ENCODE peak calls at places on chromosomes 7 and 10, in ten cellular contexts. S is upper lobe of right lung, E is Calu3, M is AG10803, H is body of pancreas, F is tibial artery, Z is lung, B is osteocyte, O is hepatocyte, X is progenitor cell of endocrine pancreas. L is an unnamed sample.

GRCh38 chr7:46569117-46569433 is 648.0 kb upstream of the IGFBP3 start:
- DNase-seq in H (no peak), S (no peak), O (no peak), Z (no peak), F (no peak), B (no peak), M (no peak), X (no peak), E (peak), L (no peak)

GRCh38 chr7:135416431-135416830 is 93.5 kb downstream of the CNOT4 start:
- DNase-seq in Z (no peak), B (no peak), E (no peak), M (no peak), X (no peak), O (no peak), S (no peak), H (no peak), F (no peak), L (no peak)

GRCh38 chr10:34654211-34654610 is 160.9 kb downstream of the PARD3 start:
- DNase-seq in Z (no peak), S (no peak), H (no peak), X (no peak), F (no peak), O (no peak), M (no peak), E (no peak), B (no peak), L (no peak)

GRCh38 chr7:105678811-105679495 is 97.7 kb upstream of the EFCAB10 start:
- DNase-seq in F (peak), Z (peak), S (peak), E (no peak), M (peak), X (no peak), O (no peak), H (peak), B (no peak), L (no peak)

GRCh38 chr10:51176976-51177690 is 102.8 kb downstream of the PRKG1 start:
- DNase-seq in M (peak), O (no peak), X (no peak), B (no peak), E (no peak), Z (no peak), S (no peak), H (no peak), F (no peak), L (no peak)

GRCh38 chr7:12741951-12742575 is 54.6 kb downstream of the ARL4A start:
- DNase-seq in F (no peak), E (no peak), X (no peak), Z (no peak), O (no peak), M (no peak), S (no peak), B (no peak), H (no peak), L (no peak)

GRCh38 chr7:75740846-75741497 is 2.2 kb upstream of the HIP1 start:
- DNase-seq in H (peak), F (peak), M (no peak), X (no peak), Z (peak), S (peak), O (peak), B (no peak), E (no peak), L (no peak)

GRCh38 chr10:19819419-19820033 is 3.3 kb downstream of the PLXDC2 start:
- DNase-seq in H (peak), Z (no peak), F (peak), B (no peak), O (peak), M (peak), E (no peak), S (no peak), X (no peak), L (no peak)

GRCh38 chr7:19122018-19122588 is 4.7 kb upstream of the TWIST1 start:
- DNase-seq in M (peak), H (no peak), E (no peak), S (no peak), O (no peak), Z (no peak), F (no peak), X (no peak), B (no peak), L (no peak)

GRCh38 chr10:60099998-60100747 is 193.8 kb upstream of the CCDC6 start:
- DNase-seq in S (no peak), Z (no peak), B (no peak), E (peak), F (no peak), H (no peak), X (peak), M (peak), O (peak), L (peak)

GRCh38 chr7:113805976-113806375 is 112.8 kb downstream of the PPP1R3A start:
- DNase-seq in S (no peak), Z (no peak), X (no peak), O (no peak), E (no peak), F (no peak), M (no peak), B (no peak), H (no peak), L (no peak)

GRCh38 chr7:91892821-91893340 is 12.4 kb upstream of the MTERF1 start:
- DNase-seq in M (peak), S (no peak), H (no peak), Z (no peak), O (peak), X (no peak), E (no peak), B (no peak), F (no peak), L (no peak)

GRCh38 chr10:126701526-126701925 is 31.0 kb upstream of the C10orf90 start:
- DNase-seq in M (no peak), H (no peak), O (no peak), S (no peak), F (no peak), B (no peak), E (no peak), Z (no peak), X (no peak), L (no peak)

GRCh38 chr7:17535776-17536175 is 237.3 kb downstream of the AHR start:
- DNase-seq in M (peak), E (no peak), O (no peak), B (no peak), X (no peak), H (no peak), F (no peak), Z (no peak), S (no peak), L (no peak)

GRCh38 chr7:116702046-116702445 is 30.1 kb downstream of the MET start:
- DNase-seq in F (no peak), E (no peak), Z (no peak), H (no peak), S (no peak), O (no peak), M (peak), B (no peak), X (no peak), L (no peak)

GRCh38 chr10:67045404-67045803 is 119.6 kb downstream of the LRRTM3 start:
- DNase-seq in F (no peak), S (no peak), H (no peak), O (no peak), Z (no peak), X (no peak), M (no peak), E (no peak), B (no peak), L (no peak)

GRCh38 chr10:30178565-30178964 is 119.2 kb upstream of the JCAD start:
- DNase-seq in X (no peak), O (no peak), H (no peak), Z (no peak), F (no peak), S (no peak), B (no peak), M (peak), E (no peak), L (no peak)

DNA sequence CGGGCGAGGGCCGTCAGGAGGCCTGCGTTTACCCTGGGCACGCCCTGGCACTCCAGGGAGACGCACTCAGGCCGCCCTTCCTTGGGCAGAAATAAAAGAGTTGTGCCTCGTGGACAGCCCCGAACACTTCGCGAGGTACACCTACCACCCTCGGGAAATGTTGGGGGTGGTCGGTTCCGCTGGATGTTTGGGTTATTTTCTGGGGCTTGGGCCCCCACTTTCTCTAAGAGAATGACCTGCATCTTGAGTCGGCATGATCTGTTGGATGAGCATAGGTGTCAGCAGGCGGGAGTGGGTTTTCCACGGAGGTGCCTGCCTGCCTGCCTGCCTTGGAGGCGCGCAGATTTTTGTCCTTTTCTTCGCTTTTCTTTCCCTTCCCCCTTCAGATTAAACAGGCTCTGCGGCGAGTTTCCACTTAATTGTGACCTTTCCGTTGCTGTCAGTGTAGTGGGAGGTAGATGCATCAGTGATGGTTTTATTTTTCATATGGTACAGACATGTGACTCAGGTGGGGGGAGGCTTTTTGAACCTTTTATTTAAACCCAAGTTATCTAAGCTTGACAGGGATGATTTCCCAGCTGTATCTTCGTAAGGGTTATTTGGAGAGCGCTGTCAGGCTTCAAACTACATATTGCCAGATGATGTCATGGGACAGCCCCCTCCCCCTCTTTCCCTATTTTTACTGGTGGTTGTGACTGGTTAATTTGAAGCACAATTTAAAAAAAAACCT is 659 bp downstream of the HECTD2 start:
- DNase-seq in M (peak), F (peak), H (no peak), Z (peak), B (no peak), S (no peak), O (peak), E (no peak), X (no peak), L (no peak)
- TF ChIP-seq CTCF in M (no peak), F (no peak), H (no peak), Z (no peak), B (no peak), S (no peak), O (no peak), E (no peak), X (no peak), L (peak)

GRCh38 chr7:141073641-141074161 is at the start of gene TMEM178B:
- DNase-seq in S (no peak), H (peak), B (no peak), F (no peak), O (peak), E (peak), X (peak), M (no peak), Z (no peak), L (peak)

GRCh38 chr7:141073173-141073640 is 657 bp upstream of the TMEM178B start:
- DNase-seq in B (peak), S (peak), F (no peak), Z (no peak), M (peak), O (peak), H (peak), X (peak), E (peak), L (peak)

GRCh38 chr7:141072548-141073172 is 1.2 kb upstream of the TMEM178B start:
- DNase-seq in F (no peak), O (peak), B (no peak), E (peak), M (peak), H (peak), S (peak), X (peak), Z (no peak), L (peak)

GRCh38 chr7:141071855-141072547 is 1.9 kb upstream of the TMEM178B start:
- DNase-seq in B (no peak), S (no peak), H (no peak), F (no peak), O (no peak), Z (no peak), E (no peak), M (no peak), X (no peak), L (no peak)

DNA sequence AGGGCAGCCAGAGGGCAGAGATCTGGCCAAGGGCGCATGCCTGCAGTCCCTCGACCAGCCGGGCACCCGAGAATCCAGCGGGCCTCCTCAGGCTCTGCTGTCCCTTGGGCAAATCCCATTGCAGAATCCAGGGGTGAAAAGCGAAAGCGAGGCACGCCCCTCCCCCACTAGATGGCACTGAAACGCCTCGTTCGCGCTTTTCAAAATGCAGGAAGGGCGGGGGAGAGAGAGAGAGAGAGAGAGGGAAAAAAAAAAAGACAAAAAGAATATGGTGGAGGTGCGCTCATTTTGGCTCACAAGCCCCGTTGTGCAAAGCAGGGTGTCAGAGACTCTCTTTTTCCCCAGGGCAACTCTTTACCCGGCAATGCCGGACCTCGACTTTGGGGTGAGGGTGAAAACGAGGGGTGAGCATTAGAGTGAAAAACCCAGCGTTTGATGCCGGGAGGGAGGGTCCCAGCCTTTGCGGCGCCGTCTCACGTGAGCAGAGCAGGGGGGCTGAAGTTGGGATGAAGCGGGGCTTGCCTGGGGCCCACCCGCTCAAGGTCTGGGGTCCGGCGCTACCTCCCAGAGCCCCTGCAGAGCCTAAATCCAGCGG is 2.5 kb upstream of the TMEM178B start:
- DNase-seq in H (peak), E (peak), O (peak), M (no peak), B (no peak), F (no peak), Z (no peak), S (no peak), X (peak), L (peak)
- TF ChIP-seq CTCF in H (peak), E (no peak), O (peak), M (no peak), B (no peak), F (no peak), Z (no peak), S (peak), X (peak), L (no peak)

DNA sequence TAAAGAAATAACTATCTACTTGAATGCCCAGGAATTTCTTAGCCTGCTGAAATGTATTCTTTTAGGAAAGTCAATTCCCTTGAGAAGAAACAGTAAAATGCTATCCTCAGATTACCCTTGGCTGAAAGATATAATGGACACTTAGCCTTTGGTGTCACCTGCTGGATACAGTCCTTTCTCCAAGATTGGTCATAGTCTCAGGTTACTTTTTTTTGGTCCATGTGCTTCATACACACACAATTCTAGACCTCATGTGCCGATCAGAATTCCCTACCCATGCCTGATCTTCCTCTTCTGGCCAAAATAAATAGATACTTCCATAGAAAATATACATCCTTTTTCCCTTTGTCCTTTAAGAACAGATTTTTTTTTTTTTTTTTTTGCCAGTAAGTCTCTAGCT is 218.9 kb upstream of the PHYHIPL start:
- DNase-seq in Z (no peak), E (no peak), H (no peak), S (no peak), X (no peak), O (no peak), M (no peak), F (no peak), B (no peak), L (no peak)
- TF ChIP-seq CTCF in Z (no peak), E (no peak), H (no peak), S (no peak), X (no peak), O (no peak), M (no peak), F (no peak), B (no peak), L (no peak)

GRCh38 chr10:88117869-88118632 is 254.6 kb downstream of the PTEN start:
- DNase-seq in B (no peak), X (no peak), O (no peak), S (no peak), M (no peak), Z (no peak), H (no peak), F (no peak), E (no peak), L (no peak)
- TF ChIP-seq CTCF in B (no peak), X (peak), O (no peak), S (no peak), M (no peak), Z (no peak), H (peak), F (no peak), E (no peak), L (no peak)

GRCh38 chr7:155804897-155805825 is 7.1 kb downstream of the SHH start:
- DNase-seq in M (peak), E (no peak), B (peak), X (peak), O (peak), H (peak), Z (no peak), S (peak), F (no peak), L (peak)
- TF ChIP-seq CTCF in M (peak), E (no peak), B (peak), X (peak), O (peak), H (peak), Z (no peak), S (peak), F (no peak), L (peak)

GRCh38 chr7:2386964-2387669 is 16.3 kb upstream of the CHST12 start:
- DNase-seq in F (no peak), H (no peak), S (no peak), O (no peak), M (no peak), E (no peak), B (no peak), X (no peak), Z (no peak), L (no peak)

GRCh38 chr7:2381881-2382509 is 21.4 kb upstream of the CHST12 start:
- DNase-seq in F (no peak), O (no peak), M (no peak), S (no peak), X (no peak), Z (no peak), E (no peak), B (no peak), H (no peak), L (no peak)

GRCh38 chr7:2381227-2381626 is 22.2 kb upstream of the CHST12 start:
- DNase-seq in F (no peak), S (no peak), X (no peak), B (no peak), M (no peak), E (no peak), O (no peak), H (no peak), Z (no peak), L (no peak)

GRCh38 chr7:2383543-2384274 is 19.7 kb upstream of the CHST12 start:
- DNase-seq in H (no peak), F (no peak), Z (no peak), X (no peak), S (no peak), O (no peak), E (no peak), M (no peak), B (no peak), L (no peak)

DNA sequence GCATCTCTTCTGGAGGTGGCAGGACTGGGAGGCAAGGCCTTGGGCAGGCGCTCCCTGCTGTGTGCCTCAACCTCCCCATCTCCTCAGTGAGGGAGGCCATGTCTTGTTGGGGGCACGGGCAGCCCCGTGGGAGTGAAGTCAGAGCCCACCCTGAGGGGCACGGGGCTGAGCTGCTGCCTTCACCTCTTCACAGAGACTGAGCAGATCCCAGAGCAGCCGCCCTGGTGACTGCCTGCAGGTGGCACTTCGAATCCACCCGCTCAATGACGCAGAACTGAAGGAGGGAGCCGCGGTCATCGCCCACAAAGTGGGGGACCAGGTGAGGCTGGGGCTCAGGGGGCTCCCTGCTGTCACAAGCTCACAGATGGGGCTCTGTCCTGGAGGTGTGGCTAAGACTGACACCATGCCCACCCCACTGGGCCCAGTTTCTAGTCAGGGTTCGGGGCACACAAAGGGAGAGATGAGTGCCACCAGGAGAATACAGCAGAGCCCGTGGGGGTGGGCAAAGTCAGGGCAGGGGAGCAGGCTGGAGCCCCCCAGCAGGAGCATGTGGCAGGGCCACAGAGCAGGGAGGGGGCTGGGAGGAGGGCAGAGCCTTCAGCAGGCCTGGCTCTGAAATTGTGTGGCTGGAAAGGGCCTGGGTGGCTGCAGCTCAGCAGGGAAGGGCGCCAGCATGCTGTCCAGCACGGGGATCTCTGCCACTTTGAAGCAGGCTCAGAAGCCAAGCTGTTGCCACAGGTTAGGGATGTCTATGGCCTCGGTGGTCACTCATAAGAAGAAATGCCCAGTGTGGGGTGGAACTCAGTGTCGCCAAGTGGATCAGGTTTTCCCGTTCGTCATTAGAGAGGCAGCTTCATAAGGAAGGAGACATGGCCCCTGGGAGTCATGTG is 18.8 kb upstream of the CHST12 start:
- DNase-seq in O (no peak), S (no peak), B (no peak), M (no peak), H (no peak), Z (no peak), E (no peak), F (no peak), X (no peak), L (no peak)
- TF ChIP-seq CTCF in O (peak), S (no peak), B (peak), M (no peak), H (no peak), Z (no peak), E (no peak), F (no peak), X (no peak), L (no peak)

GRCh38 chr10:112565434-112566053 is 118.5 kb downstream of the VTI1A start:
- DNase-seq in S (no peak), F (peak), H (peak), E (peak), M (peak), X (peak), B (no peak), O (peak), Z (peak), L (peak)
- TF ChIP-seq CTCF in S (peak), F (peak), H (peak), E (no peak), M (peak), X (peak), B (peak), O (peak), Z (peak), L (peak)

GRCh38 chr7:101126651-101127459 is at the start of gene SERPINE1:
- DNase-seq in M (peak), H (peak), E (no peak), B (peak), F (peak), O (peak), Z (peak), S (peak), X (no peak), L (peak)
- TF ChIP-seq CTCF in M (peak), H (no peak), E (no peak), B (peak), F (peak), O (peak), Z (no peak), S (peak), X (peak), L (no peak)